ENCODE peak calls at places on chromosomes 16 and 17, in five cellular contexts. W, U, E, H and P are unnamed samples.

GRCh38 chr17:81076097-81076754 is 41.3 kb downstream of the BAIAP2 start:
- DNase-seq in U (no peak), E (no peak), H (no peak), W (no peak), P (no peak)

GRCh38 chr17:5780476-5780875 is 196.2 kb upstream of the NLRP1 start:
- DNase-seq in U (no peak), H (peak; percentile 85), E (no peak), W (peak; percentile 23), P (no peak)

GRCh38 chr17:57106107-57106835 is 21.2 kb downstream of the AKAP1 start:
- DNase-seq in W (peak; percentile 30), E (no peak), U (no peak), H (no peak), P (no peak)

GRCh38 chr17:49640556-49640955 is 37.3 kb downstream of the SPOP start:
- DNase-seq in U (no peak), H (no peak), W (no peak), E (no peak), P (no peak)

GRCh38 chr17:7845359-7846062 is 9.4 kb upstream of the TMEM88 start:
- DNase-seq in E (peak; percentile 22), U (no peak), W (no peak), H (no peak), P (no peak)

GRCh38 chr16:78210305-78210704 is 110.9 kb downstream of the WWOX start:
- DNase-seq in W (no peak), H (peak; percentile 95), U (no peak), E (no peak), P (no peak)

GRCh38 chr16:78562650-78563049 is 463.2 kb downstream of the WWOX start:
- DNase-seq in H (no peak), U (no peak), E (no peak), W (no peak), P (no peak)

GRCh38 chr17:45319239-45319703 is 2.5 kb upstream of the MAP3K14 start:
- DNase-seq in W (peak; percentile 59), E (no peak), H (peak; percentile 89), U (peak; percentile 57), P (no peak)

GRCh38 chr16:75763250-75763649 is 37.0 kb upstream of the CPHXL start:
- DNase-seq in E (no peak), U (no peak), W (no peak), H (no peak), P (no peak)

GRCh38 chr16:4689864-4690704 is 3.3 kb upstream of the NUDT16L1 start:
- DNase-seq in U (no peak), H (no peak), W (no peak), E (no peak), P (no peak)

GRCh38 chr17:78154903-78155811 is 9.0 kb downstream of the C17orf99 start:
- DNase-seq in W (no peak), E (no peak), H (peak; percentile 70), U (no peak), P (peak; percentile 72)

GRCh38 chr17:41446806-41447205 is 6.0 kb upstream of the KRT38 start:
- DNase-seq in W (no peak), E (no peak), H (no peak), U (no peak), P (no peak)

GRCh38 chr17:61221597-61222471 is 177.8 kb upstream of the TBX2 start:
- DNase-seq in E (no peak), U (no peak), H (no peak), W (no peak), P (no peak)

GRCh38 chr16:67993207-67994036 is 5.9 kb downstream of the DPEP2 start:
- DNase-seq in E (peak; percentile 85), H (peak; percentile 29), U (no peak), W (peak; percentile 94), P (peak; percentile 89)

GRCh38 chr16:71230122-71230845 is at the start of gene HYDIN:
- DNase-seq in U (no peak), W (peak; percentile 58), H (peak; percentile 31), E (no peak), P (no peak)

GRCh38 chr17:73691321-73691766 is 47.1 kb upstream of the SDK2 start:
- DNase-seq in H (no peak), E (no peak), U (no peak), W (no peak), P (no peak)

GRCh38 chr17:81941484-81942166 is 4.5 kb upstream of the PYCR1 start:
- DNase-seq in H (no peak), U (no peak), W (no peak), E (no peak), P (no peak)

GRCh38 chr17:48930435-48930873 is 14.2 kb downstream of the SNF8 start:
- DNase-seq in U (no peak), H (no peak), W (no peak), E (no peak), P (no peak)

GRCh38 chr17:59839646-59840328 is 53.0 kb downstream of the TUBD1 start:
- DNase-seq in W (peak; percentile 38), U (no peak), E (no peak), H (no peak), P (no peak)

GRCh38 chr16:3131755-3132377 is 3.0 kb upstream of the ZNF213 start:
- DNase-seq in W (peak; percentile 79), U (no peak), H (peak; percentile 33), E (peak; percentile 39), P (no peak)
- TF ChIP-seq CTCF in W (peak; percentile 91), U (peak; percentile 85), H (peak; percentile 78), E (peak; percentile 63), P (peak; percentile 62)

GRCh38 chr17:17780941-17781590 is 55.7 kb downstream of the SREBF1 start:
- DNase-seq in H (peak; percentile 50), W (no peak), U (no peak), E (no peak), P (no peak)
- TF ChIP-seq CTCF in H (peak; percentile 51), W (no peak), U (peak; percentile 15), E (no peak), P (no peak)

GRCh38 chr17:15456972-15457722 is 10.3 kb downstream of the CDRT4 start:
- DNase-seq in H (no peak), E (no peak), W (no peak), U (no peak), P (no peak)
- TF ChIP-seq CTCF in H (no peak), E (no peak), W (no peak), U (no peak), P (no peak)

DNA sequence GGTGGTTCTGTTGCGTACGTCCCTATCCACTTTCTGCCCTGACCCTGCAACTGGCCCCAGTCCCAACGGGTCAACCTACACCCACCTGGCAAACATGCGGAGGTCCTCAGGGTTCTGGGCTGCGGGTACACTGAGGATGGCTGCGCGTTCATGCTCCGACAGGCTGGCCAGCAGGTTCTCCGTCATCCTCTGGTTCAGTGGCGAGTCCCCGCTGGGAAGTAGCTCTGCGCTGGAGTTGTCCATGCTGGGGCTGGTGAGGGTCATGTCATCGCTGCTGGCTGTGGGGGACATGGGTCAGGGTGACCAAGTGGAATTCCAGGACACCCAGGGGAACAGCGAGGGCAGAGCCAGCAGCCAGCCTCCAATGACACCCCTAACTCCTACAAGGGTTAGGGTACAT is 10.6 kb downstream of the MPG start:
- DNase-seq in H (no peak), U (no peak), E (no peak), W (no peak), P (no peak)
- TF ChIP-seq CTCF in H (no peak), U (no peak), E (no peak), W (no peak), P (no peak)

GRCh38 chr17:38609280-38610031 is 3.7 kb upstream of the SRCIN1 start:
- DNase-seq in U (no peak), W (no peak), E (no peak), H (no peak), P (no peak)
- TF ChIP-seq CTCF in U (no peak), W (no peak), E (no peak), H (no peak), P (no peak)

GRCh38 chr16:65418435-65418834 is 296.6 kb upstream of the CDH11 start:
- DNase-seq in U (no peak), H (no peak), W (no peak), E (no peak), P (no peak)
- TF ChIP-seq CTCF in U (no peak), H (no peak), W (no peak), E (no peak), P (no peak)